ENCODE peak calls at places on chromosomes 12 and 14, in eight cellular contexts. S is gastrocnemius medialis; G is 8988T; I is erythroblast; B is cardiac muscle cell; N is stimulated activated CD4-positive, alpha-beta T cell treated with anti-CD3 and anti-CD28 coated beads, Interleukin-4, amount 100 ng/mL, for 24 hours; E is activated T-cell treated with anti-CD3 and anti-CD28 coated beads, Interleukin-2, amount 50 U/mL, for 1 hour; Z is caudate nucleus. P is an unnamed sample.

GRCh38 chr14:30657606-30658163 is 35.6 kb downstream of the SCFD1 start:
- DNase-seq in B (no peak), G (no peak), E (no peak), I (peak; percentile 30), Z (no peak), S (no peak), N (no peak), P (no peak)

GRCh38 chr14:92600318-92601053 is 86.9 kb downstream of the RIN3 start:
- DNase-seq in S (no peak), I (no peak), N (no peak), E (no peak), Z (no peak), G (no peak), B (no peak), P (no peak)

GRCh38 chr12:180445-180844 is 33.5 kb downstream of the SLC6A12 start:
- DNase-seq in B (no peak), E (no peak), I (peak; percentile 36), G (no peak), N (no peak), S (peak; percentile 35), Z (no peak), P (no peak)

GRCh38 chr14:104294628-104294982 is 156.2 kb downstream of the KIF26A start:
- DNase-seq in Z (no peak), B (no peak), S (no peak), E (no peak), I (no peak), G (no peak), N (no peak), P (no peak)

GRCh38 chr14:81516941-81517797 is 16.5 kb downstream of the SEL1L start:
- DNase-seq in B (peak; percentile 48), Z (no peak), S (no peak), I (no peak), E (no peak), N (no peak), G (no peak), P (no peak)

GRCh38 chr14:24072436-24072835 is 1.1 kb downstream of the CPNE6 start:
- DNase-seq in I (no peak), N (no peak), Z (no peak), S (no peak), E (no peak), G (no peak), B (no peak), P (no peak)

GRCh38 chr12:52029686-52030085 is 21.6 kb upstream of the NR4A1 start:
- DNase-seq in E (no peak), S (peak; percentile 74), N (no peak), B (peak; percentile 91), Z (no peak), G (no peak), I (no peak), P (peak; percentile 83)

GRCh38 chr12:645563-646071 is 17.6 kb downstream of the NINJ2 start:
- DNase-seq in E (no peak), S (peak; percentile 56), B (peak; percentile 26), G (no peak), Z (peak; percentile 24), N (no peak), I (peak; percentile 88), P (no peak)

GRCh38 chr12:106302401-106303201 is at the start of gene TCP11L2:
- DNase-seq in N (peak; percentile 90), Z (peak; percentile 69), G (peak; percentile 66), B (peak; percentile 90), I (peak; percentile 95), S (peak; percentile 86), E (peak; percentile 93), P (peak; percentile 74)

GRCh38 chr14:77310041-77310440 is 10.6 kb downstream of the POMT2 start:
- DNase-seq in N (no peak), I (no peak), B (no peak), E (no peak), S (no peak), Z (no peak), G (no peak), P (no peak)